ENCODE peak calls at places on chromosome 15, in four cellular contexts. C is H1, A is mesenchymal stem cell, G is trophoblast cell. O is an unnamed sample.

GRCh38 chr15:63395730-63396545 is 14.3 kb upstream of the CA12 start:
- DNase-seq in C (no peak), A (no peak), G (peak), O (no peak)

GRCh38 chr15:52436971-52437370 is 91.7 kb downstream of the MYO5A start:
- DNase-seq in C (no peak), A (no peak), G (no peak), O (no peak)

GRCh38 chr15:101014921-101015841 is 96.0 kb downstream of the LRRK1 start:
- DNase-seq in C (no peak), A (peak), G (peak), O (peak)

GRCh38 chr15:39194431-39194830 is 386.4 kb upstream of the THBS1 start:
- DNase-seq in C (no peak), A (no peak), G (no peak), O (no peak)

GRCh38 chr15:80182611-80183210 is 29.9 kb downstream of the FAH start:
- DNase-seq in C (no peak), A (peak), G (no peak), O (no peak)

GRCh38 chr15:58684036-58684700 is 65.3 kb downstream of the ADAM10 start:
- DNase-seq in C (no peak), A (no peak), G (no peak), O (peak)

GRCh38 chr15:63601026-63601726 is 4.0 kb downstream of the FBXL22 start:
- DNase-seq in C (no peak), A (peak), G (peak), O (peak)

GRCh38 chr15:84725001-84725491 is 9.1 kb upstream of the SEC11A start:
- DNase-seq in C (no peak), A (no peak), G (peak), O (no peak)

GRCh38 chr15:59148160-59148810 is 43.3 kb downstream of the CCNB2 start:
- DNase-seq in C (no peak), A (no peak), G (peak), O (no peak)

GRCh38 chr15:60634815-60635214 is 155.9 kb upstream of the ICE2 start:
- DNase-seq in C (no peak), A (no peak), G (peak), O (no peak)

GRCh38 chr15:99137877-99138276 is 33.0 kb downstream of the SYNM start:
- DNase-seq in C (no peak), A (no peak), G (no peak), O (no peak)

GRCh38 chr15:83322061-83322460 is 37.6 kb upstream of the BNC1 start:
- DNase-seq in C (no peak), A (peak), G (no peak), O (no peak)

GRCh38 chr15:100005013-100005412 is 271.8 kb upstream of the LYSMD4 start:
- DNase-seq in C (no peak), A (no peak), G (no peak), O (no peak)

DNA sequence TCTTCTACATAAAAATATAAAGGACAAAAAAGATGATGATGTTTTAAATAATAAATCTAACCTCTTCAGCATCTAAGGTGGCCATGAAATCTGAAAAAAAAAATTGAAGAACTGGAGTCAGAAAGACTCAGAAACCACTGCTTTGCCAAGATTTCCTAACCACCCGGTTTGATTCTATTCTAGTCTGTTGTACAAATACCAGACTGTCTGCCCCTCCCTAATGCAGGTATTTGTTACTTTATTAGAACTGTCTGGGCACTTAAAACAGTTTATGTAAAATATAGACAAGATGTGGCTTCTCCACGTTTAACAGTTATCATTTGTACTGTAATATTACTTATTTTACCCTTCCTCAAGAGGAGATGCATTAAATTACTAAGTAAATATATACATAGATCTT is 48.8 kb downstream of the UACA start:
- DNase-seq in C (no peak), A (no peak), G (peak), O (no peak)
- H3K4me2 ChIP-seq in C (no peak), A (no peak), G (no peak), O (no peak)

GRCh38 chr15:45161666-45162065 is 26.1 kb downstream of the SHF start:
- DNase-seq in C (no peak), A (no peak), G (no peak), O (no peak)
- H2BK12ac ChIP-seq in C (no peak), A (no peak), G (no peak), O (no peak)

GRCh38 chr15:37220949-37221670 is 120.8 kb upstream of the MEIS2 start:
- DNase-seq in C (no peak), A (no peak), G (no peak), O (no peak)

GRCh38 chr15:37219211-37219701 is 118.9 kb upstream of the MEIS2 start:
- DNase-seq in C (no peak), A (no peak), G (no peak), O (no peak)

GRCh38 chr15:37223089-37223488 is 122.7 kb upstream of the MEIS2 start:
- DNase-seq in C (no peak), A (no peak), G (no peak), O (no peak)

GRCh38 chr15:37218351-37218916 is 118.1 kb upstream of the MEIS2 start:
- DNase-seq in C (no peak), A (no peak), G (no peak), O (no peak)

GRCh38 chr15:37221671-37222207 is 121.4 kb upstream of the MEIS2 start:
- DNase-seq in C (no peak), A (no peak), G (no peak), O (no peak)
- H3K4me3 ChIP-seq in C (no peak), A (no peak), G (no peak), O (no peak)

DNA sequence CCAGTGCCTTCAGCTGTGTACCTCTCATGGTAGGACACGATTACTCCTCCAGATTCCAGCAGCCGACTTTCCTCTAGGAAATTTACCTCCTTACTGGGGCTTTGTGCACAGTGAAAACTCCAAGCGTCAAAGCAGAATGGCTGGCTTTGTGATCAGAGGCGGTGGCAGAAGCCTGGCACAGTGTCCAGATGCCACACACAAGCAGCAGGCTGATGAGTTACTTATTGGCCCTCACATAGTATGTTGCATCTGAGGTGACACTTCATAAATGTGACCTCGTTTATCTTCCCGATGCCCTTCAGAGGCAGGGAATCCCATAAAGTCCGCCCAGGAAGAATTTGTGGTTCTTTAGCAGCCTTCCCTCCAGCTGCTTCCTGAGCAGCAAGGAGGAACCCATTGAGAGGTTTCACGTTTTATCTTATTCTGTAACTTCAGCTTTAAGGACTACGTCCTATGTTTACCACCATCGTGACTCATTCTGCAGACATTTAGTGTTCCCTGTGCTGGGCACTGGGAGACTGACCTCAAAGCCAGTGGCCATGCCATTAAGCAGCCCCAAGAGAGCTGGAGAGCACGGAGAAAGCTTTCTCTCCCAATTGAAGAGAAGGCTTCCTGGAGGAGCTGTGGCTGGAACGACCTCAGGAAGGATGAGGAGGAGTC is 107.0 kb upstream of the C15orf61 start:
- DNase-seq in C (no peak), A (peak), G (peak), O (no peak)
- H3K4me2 ChIP-seq in C (no peak), A (no peak), G (no peak), O (no peak)

DNA sequence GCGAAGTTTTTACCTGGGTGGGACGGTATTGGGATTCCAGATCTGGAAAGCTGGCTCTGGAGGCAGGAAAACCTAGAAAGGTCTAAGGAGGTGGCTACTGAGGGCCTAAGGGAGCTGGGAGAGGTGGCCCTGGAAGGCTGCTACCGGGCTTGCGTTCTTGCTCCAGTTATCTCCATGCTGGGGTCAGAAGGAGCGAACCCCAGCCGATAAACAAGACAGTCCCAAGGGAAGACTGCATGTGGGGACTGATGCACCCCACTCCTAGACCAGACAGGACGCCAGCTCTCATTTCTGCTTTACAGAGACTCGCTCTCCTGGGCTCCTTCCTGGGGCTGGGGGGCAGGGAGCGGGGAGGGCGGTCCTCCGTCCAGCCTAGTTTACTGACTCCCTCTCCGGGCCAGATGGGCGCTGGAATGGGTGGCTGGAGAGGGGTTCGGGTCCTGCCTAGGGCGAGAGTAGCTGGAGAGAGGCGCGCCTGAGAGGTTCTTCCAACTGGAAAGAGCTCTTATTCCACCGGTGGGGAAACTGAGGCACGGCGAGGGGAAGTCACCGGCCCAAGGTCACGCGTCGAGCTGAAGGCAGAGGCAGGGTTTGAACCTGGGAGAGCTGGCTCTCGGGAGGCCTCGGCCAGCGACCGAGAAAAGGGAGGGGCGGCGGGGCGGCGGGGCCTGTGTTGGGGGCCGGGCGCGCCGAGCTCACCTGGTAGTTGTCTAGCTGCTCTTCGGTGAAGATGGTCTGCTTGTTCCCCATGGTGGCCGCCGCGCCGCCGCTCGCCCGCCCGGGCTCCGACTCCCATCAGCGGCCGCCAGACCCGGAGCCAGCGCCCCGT is 565 bp downstream of the CIB2 start:
- DNase-seq in C (no peak), A (no peak), G (peak), O (no peak)
- H2BK12ac ChIP-seq in C (no peak), A (no peak), G (no peak), O (no peak)

GRCh38 chr15:67068724-67069400 is 3.5 kb downstream of the SMAD3 start:
- DNase-seq in C (no peak), A (peak), G (no peak), O (no peak)
- H3K4me3 ChIP-seq in C (no peak), A (peak), G (no peak), O (peak)

DNA sequence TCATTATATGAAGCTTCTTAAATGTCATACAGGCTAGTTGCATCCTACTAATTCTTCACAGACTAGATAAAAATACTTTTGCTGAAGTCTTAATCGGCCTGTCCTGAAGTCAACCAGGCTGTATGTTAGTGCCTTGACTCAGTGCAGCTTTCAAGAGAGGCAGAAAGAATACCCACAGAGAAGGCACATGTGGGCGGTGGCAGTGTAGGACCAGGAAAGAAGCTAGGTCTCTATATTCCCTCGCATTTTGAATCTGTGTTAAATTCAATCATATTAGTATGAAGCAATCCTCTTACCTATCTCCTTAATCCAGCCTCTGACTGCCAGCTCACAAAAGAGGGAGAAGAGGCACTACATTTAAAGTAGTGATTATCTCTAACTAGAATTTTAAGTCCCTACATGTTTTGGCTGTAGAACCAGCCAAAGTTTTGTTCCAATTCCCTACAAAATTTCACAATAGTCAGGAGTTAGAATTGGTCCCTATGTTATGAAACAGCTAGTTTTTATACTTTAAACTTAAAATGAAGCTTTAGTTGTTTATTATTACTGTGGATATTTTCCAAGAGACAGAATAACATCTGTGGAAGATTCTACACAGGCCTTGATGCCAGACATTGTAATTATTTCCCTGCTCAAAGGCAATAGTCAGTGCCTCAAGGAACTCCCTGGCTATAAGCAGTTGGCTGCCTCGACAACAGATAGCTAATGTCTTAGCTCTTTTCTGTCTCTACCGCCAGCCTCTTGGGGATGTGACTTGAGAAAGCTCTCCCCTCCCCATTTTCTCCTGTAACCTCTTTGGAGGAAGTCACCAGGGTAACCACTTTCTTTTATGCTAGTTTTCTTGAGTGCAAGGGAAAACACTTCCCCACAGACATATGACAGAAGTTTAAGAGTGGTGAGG is 31.9 kb downstream of the CRTC3 start:
- DNase-seq in C (no peak), A (peak), G (no peak), O (no peak)
- H3K4me2 ChIP-seq in C (no peak), A (no peak), G (no peak), O (no peak)

GRCh38 chr15:92899910-92900711 is at the start of gene CHD2:
- DNase-seq in C (peak), A (peak), G (peak), O (peak)
- H2BK12ac ChIP-seq in C (peak), A (no peak), G (no peak), O (no peak)

DNA sequence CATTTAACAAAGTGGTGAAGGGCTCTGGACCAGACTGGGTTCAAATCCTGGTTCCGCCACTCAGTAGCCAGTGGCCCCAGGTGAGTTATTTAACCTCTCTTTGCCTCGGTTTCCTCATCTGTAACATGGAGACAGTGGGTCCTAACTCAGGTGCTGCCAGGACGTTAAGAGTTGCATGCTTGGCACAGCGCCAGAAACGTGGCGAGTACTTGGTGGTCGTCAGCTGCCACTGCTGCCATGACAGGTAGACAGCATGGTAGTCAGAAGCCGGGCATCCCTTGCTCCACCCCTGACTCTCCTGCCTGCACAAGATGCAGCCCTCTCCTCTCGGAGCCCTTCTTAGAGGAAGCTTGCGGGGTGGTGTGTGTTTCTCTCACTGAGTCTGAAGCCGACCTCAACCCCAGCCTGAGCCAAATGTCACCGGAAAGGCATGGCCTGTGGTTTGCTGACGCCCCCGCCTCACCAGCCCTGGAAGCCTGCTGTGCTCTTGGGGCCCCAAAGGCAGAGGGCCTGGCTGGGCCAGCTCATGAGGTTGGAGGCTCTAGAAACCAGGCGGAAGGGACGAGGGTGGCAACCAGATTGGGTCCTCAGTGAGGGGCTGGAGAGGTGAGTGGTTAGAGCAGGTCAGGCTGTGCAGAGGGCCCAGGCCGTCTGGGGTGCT is 160.8 kb upstream of the TLE3 start:
- DNase-seq in C (no peak), A (no peak), G (no peak), O (no peak)
- H3K4me3 ChIP-seq in C (no peak), A (no peak), G (no peak), O (no peak)

GRCh38 chr15:43250785-43251184 is 15.9 kb downstream of the TGM5 start:
- DNase-seq in C (no peak), A (no peak), G (peak), O (no peak)

GRCh38 chr15:43249699-43250203 is 17.0 kb downstream of the TGM5 start:
- DNase-seq in C (no peak), A (peak), G (peak), O (no peak)

GRCh38 chr15:43251863-43252241 is 14.9 kb downstream of the TGM5 start:
- DNase-seq in C (no peak), A (no peak), G (no peak), O (no peak)

GRCh38 chr15:43251185-43251862 is 15.4 kb downstream of the TGM5 start:
- DNase-seq in C (no peak), A (no peak), G (no peak), O (no peak)

DNA sequence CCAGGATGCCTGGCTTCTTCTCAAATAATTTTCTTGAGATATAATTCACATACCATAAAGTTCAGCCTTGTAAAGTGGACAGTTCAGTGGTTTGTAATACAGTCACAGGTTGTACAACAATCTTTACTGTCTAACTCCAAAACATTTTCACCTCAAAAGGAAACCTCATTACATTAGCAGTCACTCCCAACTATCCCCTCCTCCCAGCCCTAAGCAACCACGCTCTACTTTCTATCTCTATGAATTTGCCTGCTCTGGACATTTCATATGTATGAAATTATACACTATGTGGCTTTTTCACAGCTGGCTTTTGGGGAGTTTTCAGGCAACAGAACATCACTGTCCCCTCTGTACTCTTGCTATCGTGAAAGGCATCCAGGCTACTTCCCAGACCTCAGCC is 17.5 kb downstream of the TGM5 start:
- DNase-seq in C (no peak), A (no peak), G (no peak), O (no peak)
- H3K4me2 ChIP-seq in C (no peak), A (no peak), G (no peak), O (no peak)